ENCODE peak calls at places on chromosomes 3 and 15, in eight cellular contexts. One of them, this sample, is unnamed.

GRCh38 chr3:21049368-21050062 is 701.5 kb downstream of the ZNF385D start:
- DNase-seq in AG08395: no peak
- DNase-seq in NCI-H1092 treated with DMSO at 0.1 percent for 48 hours: no peak
- DNase-seq in activated naive CD8-positive, alpha-beta T cell treated with anti-CD3 and anti-CD28 coated beads, Interleukin-2, amount 50 U/mL, for 24 hours: no peak
- DNase-seq in SK-MEL-5: no peak
- DNase-seq in RPMI7951: no peak
- DNase-seq in GM23338: no peak
- DNase-seq in stimulated activated CD8-positive, alpha-beta memory T cell treated with anti-CD3 and anti-CD28 coated beads, Interleukin-7, amount 100 ng/mL, for 1 hour: no peak
- DNase-seq in this sample: no peak

GRCh38 chr15:70559223-70559823 is 204.0 kb downstream of the UACA start:
- DNase-seq in AG08395: peak; percentile 48
- DNase-seq in NCI-H1092 treated with DMSO at 0.1 percent for 48 hours: no peak
- DNase-seq in activated naive CD8-positive, alpha-beta T cell treated with anti-CD3 and anti-CD28 coated beads, Interleukin-2, amount 50 U/mL, for 24 hours: peak; percentile 56
- DNase-seq in SK-MEL-5: no peak
- DNase-seq in RPMI7951: peak; percentile 67
- DNase-seq in GM23338: no peak
- DNase-seq in stimulated activated CD8-positive, alpha-beta memory T cell treated with anti-CD3 and anti-CD28 coated beads, Interleukin-7, amount 100 ng/mL, for 1 hour: no peak
- DNase-seq in this sample: no peak

GRCh38 chr3:71476950-71477349 is 106.6 kb downstream of the FOXP1 start:
- DNase-seq in AG08395: no peak
- DNase-seq in NCI-H1092 treated with DMSO at 0.1 percent for 48 hours: no peak
- DNase-seq in activated naive CD8-positive, alpha-beta T cell treated with anti-CD3 and anti-CD28 coated beads, Interleukin-2, amount 50 U/mL, for 24 hours: no peak
- DNase-seq in SK-MEL-5: no peak
- DNase-seq in RPMI7951: no peak
- DNase-seq in GM23338: peak; percentile 32
- DNase-seq in stimulated activated CD8-positive, alpha-beta memory T cell treated with anti-CD3 and anti-CD28 coated beads, Interleukin-7, amount 100 ng/mL, for 1 hour: no peak
- DNase-seq in this sample: no peak

GRCh38 chr15:40847225-40847961 is 3.5 kb downstream of the SPINT1 start:
- DNase-seq in AG08395: no peak
- DNase-seq in NCI-H1092 treated with DMSO at 0.1 percent for 48 hours: no peak
- DNase-seq in activated naive CD8-positive, alpha-beta T cell treated with anti-CD3 and anti-CD28 coated beads, Interleukin-2, amount 50 U/mL, for 24 hours: no peak
- DNase-seq in SK-MEL-5: peak; percentile 73
- DNase-seq in RPMI7951: no peak
- DNase-seq in GM23338: peak; percentile 81
- DNase-seq in stimulated activated CD8-positive, alpha-beta memory T cell treated with anti-CD3 and anti-CD28 coated beads, Interleukin-7, amount 100 ng/mL, for 1 hour: no peak
- DNase-seq in this sample: peak; percentile 65

GRCh38 chr3:71355862-71356261 is 227.7 kb downstream of the FOXP1 start:
- DNase-seq in AG08395: no peak
- DNase-seq in NCI-H1092 treated with DMSO at 0.1 percent for 48 hours: no peak
- DNase-seq in activated naive CD8-positive, alpha-beta T cell treated with anti-CD3 and anti-CD28 coated beads, Interleukin-2, amount 50 U/mL, for 24 hours: peak; percentile 32
- DNase-seq in SK-MEL-5: no peak
- DNase-seq in RPMI7951: no peak
- DNase-seq in GM23338: no peak
- DNase-seq in stimulated activated CD8-positive, alpha-beta memory T cell treated with anti-CD3 and anti-CD28 coated beads, Interleukin-7, amount 100 ng/mL, for 1 hour: no peak
- DNase-seq in this sample: no peak

GRCh38 chr3:4976109-4976508 is 3.1 kb upstream of the BHLHE40 start:
- DNase-seq in AG08395: no peak
- DNase-seq in NCI-H1092 treated with DMSO at 0.1 percent for 48 hours: peak; percentile 23
- DNase-seq in activated naive CD8-positive, alpha-beta T cell treated with anti-CD3 and anti-CD28 coated beads, Interleukin-2, amount 50 U/mL, for 24 hours: peak; percentile 64
- DNase-seq in SK-MEL-5: peak; percentile 95
- DNase-seq in RPMI7951: peak; percentile 84
- DNase-seq in GM23338: peak; percentile 82
- DNase-seq in stimulated activated CD8-positive, alpha-beta memory T cell treated with anti-CD3 and anti-CD28 coated beads, Interleukin-7, amount 100 ng/mL, for 1 hour: no peak
- DNase-seq in this sample: peak; percentile 74

GRCh38 chr3:45647148-45647619 is 42.0 kb upstream of the SACM1L start:
- DNase-seq in AG08395: peak; percentile 87
- DNase-seq in NCI-H1092 treated with DMSO at 0.1 percent for 48 hours: no peak
- DNase-seq in activated naive CD8-positive, alpha-beta T cell treated with anti-CD3 and anti-CD28 coated beads, Interleukin-2, amount 50 U/mL, for 24 hours: no peak
- DNase-seq in SK-MEL-5: no peak
- DNase-seq in RPMI7951: peak; percentile 83
- DNase-seq in GM23338: no peak
- DNase-seq in stimulated activated CD8-positive, alpha-beta memory T cell treated with anti-CD3 and anti-CD28 coated beads, Interleukin-7, amount 100 ng/mL, for 1 hour: no peak
- DNase-seq in this sample: peak; percentile 92

GRCh38 chr15:44813231-44813630 is 76.9 kb downstream of the TRIM69 start:
- DNase-seq in AG08395: no peak
- DNase-seq in NCI-H1092 treated with DMSO at 0.1 percent for 48 hours: peak; percentile 10
- DNase-seq in activated naive CD8-positive, alpha-beta T cell treated with anti-CD3 and anti-CD28 coated beads, Interleukin-2, amount 50 U/mL, for 24 hours: no peak
- DNase-seq in SK-MEL-5: no peak
- DNase-seq in RPMI7951: no peak
- DNase-seq in GM23338: no peak
- DNase-seq in stimulated activated CD8-positive, alpha-beta memory T cell treated with anti-CD3 and anti-CD28 coated beads, Interleukin-7, amount 100 ng/mL, for 1 hour: no peak
- DNase-seq in this sample: no peak

GRCh38 chr15:64558460-64559179 is 98.2 kb downstream of the ZNF609 start:
- DNase-seq in AG08395: peak; percentile 25
- DNase-seq in NCI-H1092 treated with DMSO at 0.1 percent for 48 hours: no peak
- DNase-seq in activated naive CD8-positive, alpha-beta T cell treated with anti-CD3 and anti-CD28 coated beads, Interleukin-2, amount 50 U/mL, for 24 hours: no peak
- DNase-seq in SK-MEL-5: no peak
- DNase-seq in RPMI7951: no peak
- DNase-seq in GM23338: no peak
- DNase-seq in stimulated activated CD8-positive, alpha-beta memory T cell treated with anti-CD3 and anti-CD28 coated beads, Interleukin-7, amount 100 ng/mL, for 1 hour: no peak
- DNase-seq in this sample: peak; percentile 17

GRCh38 chr15:49286649-49287394 is 116.8 kb downstream of the GALK2 start:
- DNase-seq in AG08395: no peak
- DNase-seq in NCI-H1092 treated with DMSO at 0.1 percent for 48 hours: no peak
- DNase-seq in activated naive CD8-positive, alpha-beta T cell treated with anti-CD3 and anti-CD28 coated beads, Interleukin-2, amount 50 U/mL, for 24 hours: no peak
- DNase-seq in SK-MEL-5: peak; percentile 34
- DNase-seq in RPMI7951: no peak
- DNase-seq in GM23338: no peak
- DNase-seq in stimulated activated CD8-positive, alpha-beta memory T cell treated with anti-CD3 and anti-CD28 coated beads, Interleukin-7, amount 100 ng/mL, for 1 hour: no peak
- DNase-seq in this sample: no peak

GRCh38 chr15:38507570-38507969 is 53.6 kb downstream of the FAM98B start:
- DNase-seq in AG08395: no peak
- DNase-seq in NCI-H1092 treated with DMSO at 0.1 percent for 48 hours: no peak
- DNase-seq in activated naive CD8-positive, alpha-beta T cell treated with anti-CD3 and anti-CD28 coated beads, Interleukin-2, amount 50 U/mL, for 24 hours: no peak
- DNase-seq in SK-MEL-5: no peak
- DNase-seq in RPMI7951: no peak
- DNase-seq in GM23338: no peak
- DNase-seq in stimulated activated CD8-positive, alpha-beta memory T cell treated with anti-CD3 and anti-CD28 coated beads, Interleukin-7, amount 100 ng/mL, for 1 hour: no peak
- DNase-seq in this sample: no peak

GRCh38 chr3:162141232-162141631 is 644.6 kb downstream of the OTOL1 start:
- DNase-seq in AG08395: peak; percentile 22
- DNase-seq in NCI-H1092 treated with DMSO at 0.1 percent for 48 hours: no peak
- DNase-seq in activated naive CD8-positive, alpha-beta T cell treated with anti-CD3 and anti-CD28 coated beads, Interleukin-2, amount 50 U/mL, for 24 hours: no peak
- DNase-seq in SK-MEL-5: no peak
- DNase-seq in RPMI7951: peak; percentile 1
- DNase-seq in GM23338: no peak
- DNase-seq in stimulated activated CD8-positive, alpha-beta memory T cell treated with anti-CD3 and anti-CD28 coated beads, Interleukin-7, amount 100 ng/mL, for 1 hour: no peak
- DNase-seq in this sample: no peak

GRCh38 chr15:99343836-99344551 is 92.7 kb downstream of the LRRC28 start:
- DNase-seq in AG08395: no peak
- DNase-seq in NCI-H1092 treated with DMSO at 0.1 percent for 48 hours: no peak
- DNase-seq in activated naive CD8-positive, alpha-beta T cell treated with anti-CD3 and anti-CD28 coated beads, Interleukin-2, amount 50 U/mL, for 24 hours: peak; percentile 45
- DNase-seq in SK-MEL-5: peak; percentile 77
- DNase-seq in RPMI7951: peak; percentile 43
- DNase-seq in GM23338: peak; percentile 75
- DNase-seq in stimulated activated CD8-positive, alpha-beta memory T cell treated with anti-CD3 and anti-CD28 coated beads, Interleukin-7, amount 100 ng/mL, for 1 hour: peak; percentile 4
- DNase-seq in this sample: peak; percentile 72

GRCh38 chr3:134496481-134497071 is 10.7 kb downstream of the CEP63 start:
- DNase-seq in AG08395: no peak
- DNase-seq in NCI-H1092 treated with DMSO at 0.1 percent for 48 hours: no peak
- DNase-seq in activated naive CD8-positive, alpha-beta T cell treated with anti-CD3 and anti-CD28 coated beads, Interleukin-2, amount 50 U/mL, for 24 hours: no peak
- DNase-seq in SK-MEL-5: no peak
- DNase-seq in RPMI7951: peak; percentile 58
- DNase-seq in GM23338: no peak
- DNase-seq in stimulated activated CD8-positive, alpha-beta memory T cell treated with anti-CD3 and anti-CD28 coated beads, Interleukin-7, amount 100 ng/mL, for 1 hour: no peak
- DNase-seq in this sample: no peak

GRCh38 chr3:19903649-19904048 is 30.4 kb downstream of the EFHB start:
- DNase-seq in AG08395: no peak
- DNase-seq in NCI-H1092 treated with DMSO at 0.1 percent for 48 hours: no peak
- DNase-seq in activated naive CD8-positive, alpha-beta T cell treated with anti-CD3 and anti-CD28 coated beads, Interleukin-2, amount 50 U/mL, for 24 hours: no peak
- DNase-seq in SK-MEL-5: no peak
- DNase-seq in RPMI7951: no peak
- DNase-seq in GM23338: no peak
- DNase-seq in stimulated activated CD8-positive, alpha-beta memory T cell treated with anti-CD3 and anti-CD28 coated beads, Interleukin-7, amount 100 ng/mL, for 1 hour: no peak
- DNase-seq in this sample: no peak

GRCh38 chr15:101641894-101642293 is 10.3 kb downstream of the TM2D3 start:
- DNase-seq in AG08395: no peak
- DNase-seq in NCI-H1092 treated with DMSO at 0.1 percent for 48 hours: no peak
- DNase-seq in activated naive CD8-positive, alpha-beta T cell treated with anti-CD3 and anti-CD28 coated beads, Interleukin-2, amount 50 U/mL, for 24 hours: no peak
- DNase-seq in SK-MEL-5: peak; percentile 10
- DNase-seq in RPMI7951: peak; percentile 19
- DNase-seq in GM23338: no peak
- DNase-seq in stimulated activated CD8-positive, alpha-beta memory T cell treated with anti-CD3 and anti-CD28 coated beads, Interleukin-7, amount 100 ng/mL, for 1 hour: no peak
- DNase-seq in this sample: no peak

GRCh38 chr15:60840306-60840702 is 361.4 kb upstream of the ICE2 start:
- DNase-seq in AG08395: peak; percentile 68
- DNase-seq in NCI-H1092 treated with DMSO at 0.1 percent for 48 hours: peak; percentile 57
- DNase-seq in activated naive CD8-positive, alpha-beta T cell treated with anti-CD3 and anti-CD28 coated beads, Interleukin-2, amount 50 U/mL, for 24 hours: no peak
- DNase-seq in SK-MEL-5: no peak
- DNase-seq in RPMI7951: no peak
- DNase-seq in GM23338: no peak
- DNase-seq in stimulated activated CD8-positive, alpha-beta memory T cell treated with anti-CD3 and anti-CD28 coated beads, Interleukin-7, amount 100 ng/mL, for 1 hour: no peak
- DNase-seq in this sample: no peak

GRCh38 chr3:34022147-34022546 is 223.7 kb downstream of the PDCD6IP start:
- DNase-seq in AG08395: no peak
- DNase-seq in NCI-H1092 treated with DMSO at 0.1 percent for 48 hours: no peak
- DNase-seq in activated naive CD8-positive, alpha-beta T cell treated with anti-CD3 and anti-CD28 coated beads, Interleukin-2, amount 50 U/mL, for 24 hours: no peak
- DNase-seq in SK-MEL-5: no peak
- DNase-seq in RPMI7951: no peak
- DNase-seq in GM23338: no peak
- DNase-seq in stimulated activated CD8-positive, alpha-beta memory T cell treated with anti-CD3 and anti-CD28 coated beads, Interleukin-7, amount 100 ng/mL, for 1 hour: no peak
- DNase-seq in this sample: no peak

GRCh38 chr3:133887951-133888703 is 7.6 kb downstream of the RAB6B start:
- DNase-seq in AG08395: no peak
- DNase-seq in NCI-H1092 treated with DMSO at 0.1 percent for 48 hours: no peak
- DNase-seq in activated naive CD8-positive, alpha-beta T cell treated with anti-CD3 and anti-CD28 coated beads, Interleukin-2, amount 50 U/mL, for 24 hours: no peak
- DNase-seq in SK-MEL-5: peak; percentile 96
- DNase-seq in RPMI7951: no peak
- DNase-seq in GM23338: no peak
- DNase-seq in stimulated activated CD8-positive, alpha-beta memory T cell treated with anti-CD3 and anti-CD28 coated beads, Interleukin-7, amount 100 ng/mL, for 1 hour: no peak
- DNase-seq in this sample: no peak

This sample was measured in osteoblast.